ENCODE peak calls at places on chromosomes 7 and 10, in five cellular contexts. One of them, this sample, is unnamed.

GRCh38 chr10:3889961-3890522 is 105.0 kb upstream of the KLF6 start:
- DNase-seq in GM20000: no peak
- DNase-seq in endodermal cell: no peak
- DNase-seq in left cardiac atrium: no peak
- DNase-seq in Caki2: peak; percentile 99
- DNase-seq in this sample: peak; percentile 74

GRCh38 chr7:19079066-19079465 is 38.4 kb downstream of the TWIST1 start:
- DNase-seq in Caki2: peak; percentile 18
- DNase-seq in left cardiac atrium: no peak
- DNase-seq in endodermal cell: no peak
- DNase-seq in GM20000: no peak
- DNase-seq in this sample: peak; percentile 54

GRCh38 chr7:139521439-139521838 is 2.0 kb upstream of the CLEC2L start:
- DNase-seq in Caki2: no peak
- DNase-seq in endodermal cell: no peak
- DNase-seq in left cardiac atrium: no peak
- DNase-seq in GM20000: no peak
- DNase-seq in this sample: no peak

GRCh38 chr7:44411306-44411705 is 79.2 kb downstream of the NUDCD3 start:
- DNase-seq in endodermal cell: no peak
- DNase-seq in GM20000: no peak
- DNase-seq in left cardiac atrium: no peak
- DNase-seq in Caki2: no peak
- DNase-seq in this sample: peak; percentile 8

GRCh38 chr10:71725998-71726672 is 6.6 kb upstream of the C10orf105 start:
- DNase-seq in GM20000: peak; percentile 63
- DNase-seq in Caki2: no peak
- DNase-seq in left cardiac atrium: no peak
- DNase-seq in endodermal cell: peak; percentile 83
- DNase-seq in this sample: peak; percentile 29

GRCh38 chr7:138158739-138159528 is 82.7 kb downstream of the AKR1D1 start:
- DNase-seq in endodermal cell: no peak
- DNase-seq in left cardiac atrium: no peak
- DNase-seq in Caki2: peak; percentile 14
- DNase-seq in GM20000: no peak
- DNase-seq in this sample: no peak

GRCh38 chr10:7185367-7185690 is 225.5 kb downstream of the SFMBT2 start:
- DNase-seq in endodermal cell: no peak
- DNase-seq in Caki2: no peak
- DNase-seq in left cardiac atrium: no peak
- DNase-seq in GM20000: no peak
- DNase-seq in this sample: no peak

GRCh38 chr7:76220185-76221057 is 18.7 kb downstream of the SRRM3 start:
- DNase-seq in left cardiac atrium: peak; percentile 37
- DNase-seq in Caki2: peak; percentile 92
- DNase-seq in GM20000: no peak
- DNase-seq in endodermal cell: peak; percentile 90
- DNase-seq in this sample: peak; percentile 54

GRCh38 chr10:126439947-126440346 is 51.7 kb upstream of the ADAM12 start:
- DNase-seq in Caki2: no peak
- DNase-seq in GM20000: no peak
- DNase-seq in left cardiac atrium: no peak
- DNase-seq in endodermal cell: no peak
- DNase-seq in this sample: peak; percentile 17

GRCh38 chr7:73865738-73866445 is 4.9 kb downstream of the TMEM270 start:
- DNase-seq in Caki2: no peak
- DNase-seq in endodermal cell: peak; percentile 83
- DNase-seq in left cardiac atrium: peak; percentile 67
- DNase-seq in GM20000: peak; percentile 61
- DNase-seq in this sample: peak; percentile 66

GRCh38 chr7:139106959-139107358 is 2.6 kb downstream of the ZC3HAV1 start:
- DNase-seq in endodermal cell: no peak
- DNase-seq in left cardiac atrium: no peak
- DNase-seq in GM20000: no peak
- DNase-seq in Caki2: no peak
- DNase-seq in this sample: no peak

GRCh38 chr10:34178196-34178595 is 636.9 kb downstream of the PARD3 start:
- DNase-seq in Caki2: no peak
- DNase-seq in endodermal cell: no peak
- DNase-seq in left cardiac atrium: no peak
- DNase-seq in GM20000: no peak
- DNase-seq in this sample: no peak

GRCh38 chr7:128453836-128454804 is 1.6 kb upstream of the HILPDA start:
- DNase-seq in GM20000: no peak
- DNase-seq in left cardiac atrium: peak; percentile 94
- DNase-seq in endodermal cell: peak; percentile 94
- DNase-seq in Caki2: no peak
- DNase-seq in this sample: peak; percentile 85

GRCh38 chr10:112562803-112563663 is 116.0 kb downstream of the VTI1A start:
- DNase-seq in Caki2: no peak
- DNase-seq in GM20000: no peak
- DNase-seq in left cardiac atrium: no peak
- DNase-seq in endodermal cell: no peak
- DNase-seq in this sample: no peak

GRCh38 chr7:112023282-112023681 is 182.9 kb downstream of the DOCK4 start:
- DNase-seq in GM20000: no peak
- DNase-seq in left cardiac atrium: no peak
- DNase-seq in Caki2: no peak
- DNase-seq in endodermal cell: no peak
- DNase-seq in this sample: no peak

GRCh38 chr10:8615118-8615517 is 560.6 kb downstream of the GATA3 start:
- DNase-seq in GM20000: no peak
- DNase-seq in left cardiac atrium: no peak
- DNase-seq in endodermal cell: no peak
- DNase-seq in Caki2: no peak
- DNase-seq in this sample: no peak

GRCh38 chr10:70920519-70920918 is 32.2 kb upstream of the PCBD1 start:
- DNase-seq in left cardiac atrium: no peak
- DNase-seq in Caki2: no peak
- DNase-seq in endodermal cell: no peak
- DNase-seq in GM20000: no peak
- DNase-seq in this sample: no peak

GRCh38 chr7:77887567-77887966 is 89.0 kb downstream of the PHTF2 start:
- DNase-seq in GM20000: no peak
- DNase-seq in endodermal cell: no peak
- DNase-seq in Caki2: peak; percentile 40
- DNase-seq in left cardiac atrium: no peak
- DNase-seq in this sample: peak; percentile 83

GRCh38 chr7:121447191-121447920 is 51.2 kb upstream of the FAM3C start:
- DNase-seq in endodermal cell: no peak
- DNase-seq in left cardiac atrium: peak; percentile 42
- DNase-seq in Caki2: no peak
- DNase-seq in GM20000: no peak
- DNase-seq in this sample: peak; percentile 30

GRCh38 chr7:80600046-80600445 is 38.4 kb upstream of the CD36 start:
- DNase-seq in left cardiac atrium: no peak
- DNase-seq in Caki2: no peak
- DNase-seq in GM20000: no peak
- DNase-seq in endodermal cell: no peak
- DNase-seq in this sample: no peak

GRCh38 chr10:90062786-90063185 is 361.4 kb downstream of the KIF20B start:
- DNase-seq in GM20000: no peak
- DNase-seq in Caki2: no peak
- DNase-seq in endodermal cell: no peak
- DNase-seq in left cardiac atrium: no peak
- DNase-seq in this sample: no peak

GRCh38 chr7:1564603-1565022 is 5.2 kb downstream of the PSMG3 start:
- DNase-seq in left cardiac atrium: no peak
- DNase-seq in GM20000: no peak
- DNase-seq in Caki2: peak; percentile 44
- DNase-seq in endodermal cell: no peak
- DNase-seq in this sample: peak; percentile 69

GRCh38 chr10:131421381-131421780 is 109.9 kb upstream of the TCERG1L start:
- DNase-seq in left cardiac atrium: no peak
- DNase-seq in GM20000: no peak
- DNase-seq in endodermal cell: no peak
- DNase-seq in Caki2: no peak
- DNase-seq in this sample: no peak

GRCh38 chr10:43197834-43198681 is 59.8 kb downstream of the CSGALNACT2 start:
- DNase-seq in GM20000: peak; percentile 59
- DNase-seq in Caki2: no peak
- DNase-seq in left cardiac atrium: peak; percentile 13
- DNase-seq in endodermal cell: peak; percentile 70
- DNase-seq in this sample: no peak

GRCh38 chr10:97179731-97180366 is 5.9 kb downstream of the SLIT1 start:
- DNase-seq in endodermal cell: peak; percentile 96
- DNase-seq in left cardiac atrium: peak; percentile 38
- DNase-seq in Caki2: no peak
- DNase-seq in GM20000: no peak
- DNase-seq in this sample: no peak

GRCh38 chr7:21690717-21691116 is 147.9 kb downstream of the DNAH11 start:
- DNase-seq in left cardiac atrium: no peak
- DNase-seq in Caki2: peak; percentile 2
- DNase-seq in endodermal cell: no peak
- DNase-seq in GM20000: no peak
- DNase-seq in this sample: no peak

GRCh38 chr7:149719912-149720335 is 53.5 kb downstream of the ZNF467 start:
- DNase-seq in Caki2: peak; percentile 45
- DNase-seq in endodermal cell: peak; percentile 35
- DNase-seq in left cardiac atrium: no peak
- DNase-seq in GM20000: peak; percentile 75
- DNase-seq in this sample: no peak

GRCh38 chr10:103781329-103782061 is 73.9 kb downstream of the SH3PXD2A start:
- DNase-seq in left cardiac atrium: no peak
- DNase-seq in endodermal cell: no peak
- DNase-seq in GM20000: no peak
- DNase-seq in Caki2: peak; percentile 76
- DNase-seq in this sample: peak; percentile 99

GRCh38 chr7:39942883-39943282 is 7.2 kb upstream of the CDK13 start:
- DNase-seq in GM20000: no peak
- DNase-seq in Caki2: no peak
- DNase-seq in endodermal cell: no peak
- DNase-seq in left cardiac atrium: no peak
- DNase-seq in this sample: no peak

GRCh38 chr10:122504551-122504950 is 43.2 kb downstream of the HTRA1 start:
- DNase-seq in GM20000: no peak
- DNase-seq in Caki2: peak; percentile 80
- DNase-seq in left cardiac atrium: peak; percentile 92
- DNase-seq in endodermal cell: no peak
- DNase-seq in this sample: peak; percentile 89

GRCh38 chr10:108556176-108556575 is 1367.1 kb downstream of the XPNPEP1 start:
- DNase-seq in endodermal cell: no peak
- DNase-seq in left cardiac atrium: no peak
- DNase-seq in GM20000: no peak
- DNase-seq in Caki2: no peak
- DNase-seq in this sample: peak; percentile 34

GRCh38 chr10:74300651-74301050 is 149.6 kb downstream of the ADK start:
- DNase-seq in left cardiac atrium: no peak
- DNase-seq in GM20000: no peak
- DNase-seq in endodermal cell: no peak
- DNase-seq in Caki2: no peak
- DNase-seq in this sample: no peak

GRCh38 chr7:106249488-106249887 is 35.3 kb downstream of the NAMPT start:
- DNase-seq in endodermal cell: no peak
- DNase-seq in GM20000: no peak
- DNase-seq in left cardiac atrium: no peak
- DNase-seq in Caki2: no peak
- DNase-seq in this sample: no peak

GRCh38 chr7:155790666-155791065 is 21.6 kb downstream of the SHH start:
- DNase-seq in GM20000: no peak
- DNase-seq in endodermal cell: no peak
- DNase-seq in Caki2: no peak
- DNase-seq in left cardiac atrium: no peak
- DNase-seq in this sample: no peak

GRCh38 chr10:123087348-123087747 is 48.4 kb upstream of the HMX3 start:
- DNase-seq in GM20000: no peak
- DNase-seq in left cardiac atrium: no peak
- DNase-seq in endodermal cell: no peak
- DNase-seq in Caki2: no peak
- DNase-seq in this sample: no peak

GRCh38 chr7:112550468-112551060 is 69.8 kb downstream of the LSMEM1 start:
- DNase-seq in left cardiac atrium: no peak
- DNase-seq in endodermal cell: peak; percentile 63
- DNase-seq in Caki2: peak; percentile 23
- DNase-seq in GM20000: peak; percentile 67
- DNase-seq in this sample: peak; percentile 70

GRCh38 chr10:71447676-71448075 is 51.0 kb downstream of the CDH23 start:
- DNase-seq in left cardiac atrium: no peak
- DNase-seq in Caki2: no peak
- DNase-seq in GM20000: no peak
- DNase-seq in endodermal cell: no peak
- DNase-seq in this sample: no peak

This sample was measured in AG10803.